ENCODE peak calls at places on chromosomes 11 and 22, in five cellular contexts. One of them, this sample, is unnamed. For H3K9me3, the result is how much of the 10 kb centered on the place peaks cover.

GRCh38 chr22:29710922-29711593 is 8.7 kb upstream of the CABP7 start:
- DNase-seq in PC-3: no peak
- DNase-seq in thoracic aorta: no peak
- DNase-seq in Peyer's patch: no peak
- DNase-seq in stomach: peak
- DNase-seq in this sample: peak

GRCh38 chr11:12777208-12777874 is 103.1 kb downstream of the TEAD1 start:
- DNase-seq in stomach: no peak
- DNase-seq in thoracic aorta: no peak
- DNase-seq in PC-3: peak
- DNase-seq in Peyer's patch: no peak
- DNase-seq in this sample: no peak

GRCh38 chr22:17807571-17808410 is 33.5 kb upstream of the BID start:
- DNase-seq in PC-3: no peak
- DNase-seq in Peyer's patch: no peak
- DNase-seq in stomach: peak
- DNase-seq in thoracic aorta: no peak
- DNase-seq in this sample: no peak

GRCh38 chr11:8777907-8778767 is 95.5 kb downstream of the RPL27A start:
- DNase-seq in Peyer's patch: no peak
- DNase-seq in PC-3: no peak
- DNase-seq in stomach: no peak
- DNase-seq in thoracic aorta: peak
- DNase-seq in this sample: peak

GRCh38 chr11:45754261-45754709 is 50.7 kb upstream of the SLC35C1 start:
- DNase-seq in Peyer's patch: no peak
- DNase-seq in thoracic aorta: no peak
- DNase-seq in PC-3: no peak
- DNase-seq in stomach: no peak
- DNase-seq in this sample: no peak

GRCh38 chr11:104700609-104701008 is 197.7 kb downstream of the CASP12 start:
- DNase-seq in thoracic aorta: no peak
- DNase-seq in stomach: no peak
- DNase-seq in PC-3: no peak
- DNase-seq in Peyer's patch: no peak
- DNase-seq in this sample: no peak

GRCh38 chr11:16034074-16034473 is 322.3 kb downstream of the SOX6 start:
- DNase-seq in thoracic aorta: no peak
- DNase-seq in Peyer's patch: no peak
- DNase-seq in PC-3: no peak
- DNase-seq in stomach: no peak
- DNase-seq in this sample: no peak

GRCh38 chr22:23803001-23803819 is 16.4 kb downstream of the SMARCB1 start:
- DNase-seq in thoracic aorta: no peak
- DNase-seq in PC-3: no peak
- DNase-seq in stomach: no peak
- DNase-seq in Peyer's patch: peak
- DNase-seq in this sample: no peak

GRCh38 chr22:49724030-49724892 is 103.4 kb downstream of the BRD1 start:
- DNase-seq in Peyer's patch: no peak
- DNase-seq in thoracic aorta: no peak
- DNase-seq in PC-3: peak
- DNase-seq in stomach: no peak
- DNase-seq in this sample: no peak

GRCh38 chr11:27717377-27717776 is 17.1 kb upstream of the BDNF start:
- DNase-seq in thoracic aorta: no peak
- DNase-seq in PC-3: peak
- DNase-seq in stomach: no peak
- DNase-seq in Peyer's patch: no peak
- DNase-seq in this sample: no peak

GRCh38 chr11:115488945-115489344 is 15.3 kb downstream of the CADM1 start:
- DNase-seq in PC-3: no peak
- DNase-seq in Peyer's patch: no peak
- DNase-seq in stomach: no peak
- DNase-seq in thoracic aorta: no peak
- DNase-seq in this sample: no peak

GRCh38 chr11:66570826-66571222 is 2.4 kb upstream of the CTSF start:
- DNase-seq in stomach: no peak
- DNase-seq in thoracic aorta: no peak
- DNase-seq in PC-3: no peak
- DNase-seq in Peyer's patch: no peak
- DNase-seq in this sample: no peak

GRCh38 chr11:62788991-62789390 is 1.8 kb downstream of the TMEM179B start:
- DNase-seq in Peyer's patch: no peak
- DNase-seq in stomach: no peak
- DNase-seq in PC-3: no peak
- DNase-seq in thoracic aorta: no peak
- DNase-seq in this sample: no peak

GRCh38 chr11:12430912-12431311 is 53.5 kb downstream of the PARVA start:
- DNase-seq in thoracic aorta: peak
- DNase-seq in stomach: peak
- DNase-seq in PC-3: peak
- DNase-seq in Peyer's patch: peak
- DNase-seq in this sample: peak

GRCh38 chr11:7667460-7667859 is 5.8 kb downstream of the CYB5R2 start:
- DNase-seq in PC-3: no peak
- DNase-seq in Peyer's patch: no peak
- DNase-seq in stomach: no peak
- DNase-seq in thoracic aorta: no peak
- DNase-seq in this sample: no peak

GRCh38 chr11:121368504-121368903 is 75.9 kb downstream of the SC5D start:
- DNase-seq in Peyer's patch: no peak
- DNase-seq in thoracic aorta: no peak
- DNase-seq in stomach: no peak
- DNase-seq in PC-3: no peak
- DNase-seq in this sample: no peak

GRCh38 chr22:24391836-24392217 is 35.6 kb upstream of the ADORA2A start:
- DNase-seq in stomach: no peak
- DNase-seq in thoracic aorta: no peak
- DNase-seq in Peyer's patch: no peak
- DNase-seq in PC-3: peak
- DNase-seq in this sample: no peak

GRCh38 chr22:42114721-42115120 is 15.9 kb downstream of the CYP2D6 start:
- DNase-seq in stomach: no peak
- DNase-seq in Peyer's patch: no peak
- DNase-seq in thoracic aorta: no peak
- DNase-seq in PC-3: peak
- DNase-seq in this sample: no peak

GRCh38 chr22:49321477-49322055 is 506.1 kb downstream of the BRD1 start:
- DNase-seq in Peyer's patch: peak
- DNase-seq in stomach: peak
- DNase-seq in thoracic aorta: no peak
- DNase-seq in PC-3: no peak
- DNase-seq in this sample: no peak

GRCh38 chr22:17549655-17550054 is 13.6 kb upstream of the SLC25A18 start:
- DNase-seq in PC-3: no peak
- DNase-seq in stomach: no peak
- DNase-seq in thoracic aorta: no peak
- DNase-seq in Peyer's patch: peak
- DNase-seq in this sample: no peak

GRCh38 chr11:5891216-5891800 is 1.7 kb upstream of the OR52E5 start:
- DNase-seq in PC-3: peak
- DNase-seq in stomach: no peak
- DNase-seq in Peyer's patch: no peak
- DNase-seq in thoracic aorta: no peak
- DNase-seq in this sample: no peak

GRCh38 chr22:41447435-41448188 is 1.0 kb upstream of the TOB2 start:
- DNase-seq in stomach: peak
- DNase-seq in PC-3: peak
- DNase-seq in thoracic aorta: no peak
- DNase-seq in Peyer's patch: peak
- DNase-seq in this sample: peak

GRCh38 chr22:49718396-49718795 is 109.3 kb downstream of the BRD1 start:
- DNase-seq in thoracic aorta: no peak
- DNase-seq in Peyer's patch: no peak
- DNase-seq in stomach: no peak
- DNase-seq in PC-3: no peak
- DNase-seq in this sample: no peak

GRCh38 chr11:28739489-28740280 is 631.5 kb downstream of the METTL15 start:
- DNase-seq in stomach: no peak
- DNase-seq in thoracic aorta: no peak
- DNase-seq in PC-3: no peak
- DNase-seq in Peyer's patch: no peak
- DNase-seq in this sample: no peak

GRCh38 chr11:47854667-47855066 is 6.5 kb upstream of the NUP160 start:
- DNase-seq in stomach: no peak
- DNase-seq in Peyer's patch: no peak
- DNase-seq in thoracic aorta: no peak
- DNase-seq in PC-3: no peak
- DNase-seq in this sample: no peak

GRCh38 chr22:31094741-31095140 is 12.6 kb downstream of the SELENOM start:
- DNase-seq in stomach: no peak
- DNase-seq in Peyer's patch: no peak
- DNase-seq in PC-3: no peak
- DNase-seq in thoracic aorta: no peak
- DNase-seq in this sample: no peak

GRCh38 chr22:30556388-30556787 is 9.8 kb upstream of the SEC14L6 start:
- DNase-seq in Peyer's patch: no peak
- DNase-seq in stomach: no peak
- DNase-seq in thoracic aorta: no peak
- DNase-seq in PC-3: peak
- DNase-seq in this sample: no peak

GRCh38 chr11:123408619-123409455 is 21.2 kb upstream of the GRAMD1B start:
- DNase-seq in stomach: no peak
- DNase-seq in Peyer's patch: no peak
- DNase-seq in PC-3: no peak
- DNase-seq in thoracic aorta: no peak
- DNase-seq in this sample: no peak

GRCh38 chr11:1880746-1881441 is 10.8 kb downstream of the PRR33 start:
- DNase-seq in PC-3: no peak
- DNase-seq in stomach: no peak
- DNase-seq in Peyer's patch: peak
- DNase-seq in thoracic aorta: no peak
- DNase-seq in this sample: no peak

GRCh38 chr11:80542704-80543103 is 1101.9 kb upstream of the TENM4 start:
- DNase-seq in stomach: no peak
- DNase-seq in PC-3: no peak
- DNase-seq in Peyer's patch: no peak
- DNase-seq in thoracic aorta: no peak
- DNase-seq in this sample: no peak

GRCh38 chr11:2963112-2963754 is 28.9 kb downstream of the NAP1L4 start:
- DNase-seq in PC-3: no peak
- DNase-seq in thoracic aorta: no peak
- DNase-seq in Peyer's patch: no peak
- DNase-seq in stomach: no peak
- DNase-seq in this sample: no peak

GRCh38 chr11:36868380-36868779 is 270.3 kb upstream of the RAG2 start:
- DNase-seq in PC-3: no peak
- DNase-seq in thoracic aorta: no peak
- DNase-seq in Peyer's patch: no peak
- DNase-seq in stomach: no peak
- DNase-seq in this sample: no peak

GRCh38 chr11:121221801-121222200 is 70.8 kb upstream of the SC5D start:
- DNase-seq in Peyer's patch: no peak
- DNase-seq in stomach: no peak
- DNase-seq in PC-3: no peak
- DNase-seq in thoracic aorta: no peak
- DNase-seq in this sample: no peak

GRCh38 chr11:70483077-70483861 is 84.9 kb downstream of the CTTN start:
- DNase-seq in PC-3: peak
- DNase-seq in Peyer's patch: peak
- DNase-seq in thoracic aorta: no peak
- DNase-seq in stomach: peak
- DNase-seq in this sample: no peak
- TF ChIP-seq CTCF in PC-3: peak
- TF ChIP-seq CTCF in Peyer's patch: no peak
- TF ChIP-seq CTCF in thoracic aorta: no peak
- TF ChIP-seq CTCF in stomach: no peak
- TF ChIP-seq CTCF in this sample: no peak

DNA sequence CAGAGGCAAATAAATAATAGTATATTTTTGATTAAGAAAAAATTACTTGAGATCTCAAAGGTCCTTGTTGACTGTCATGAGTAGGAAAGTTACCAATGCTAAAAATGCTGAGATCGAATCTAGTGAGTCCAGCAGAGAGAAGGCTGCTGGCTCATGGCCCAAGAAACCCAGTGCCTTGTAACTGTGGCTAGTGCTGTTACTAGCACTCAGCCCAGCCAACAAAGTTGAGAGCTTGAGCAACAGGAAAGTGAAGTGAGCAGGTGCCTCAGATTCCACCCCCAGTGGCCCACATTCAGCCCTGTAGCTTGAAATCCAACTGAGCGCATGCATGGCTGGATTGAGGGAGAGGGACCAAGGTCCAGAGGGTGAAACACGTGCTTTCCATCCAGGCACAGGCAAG is 398.2 kb downstream of the SHANK2 start:
- DNase-seq in Peyer's patch: no peak
- DNase-seq in PC-3: no peak
- DNase-seq in stomach: no peak
- DNase-seq in thoracic aorta: no peak
- DNase-seq in this sample: peak
- H3K9me3 ChIP-seq in Peyer's patch: under half
- H3K9me3 ChIP-seq in PC-3: under half
- H3K9me3 ChIP-seq in stomach: under half
- H3K9me3 ChIP-seq in thoracic aorta: under half
- H3K9me3 ChIP-seq in this sample: under half

DNA sequence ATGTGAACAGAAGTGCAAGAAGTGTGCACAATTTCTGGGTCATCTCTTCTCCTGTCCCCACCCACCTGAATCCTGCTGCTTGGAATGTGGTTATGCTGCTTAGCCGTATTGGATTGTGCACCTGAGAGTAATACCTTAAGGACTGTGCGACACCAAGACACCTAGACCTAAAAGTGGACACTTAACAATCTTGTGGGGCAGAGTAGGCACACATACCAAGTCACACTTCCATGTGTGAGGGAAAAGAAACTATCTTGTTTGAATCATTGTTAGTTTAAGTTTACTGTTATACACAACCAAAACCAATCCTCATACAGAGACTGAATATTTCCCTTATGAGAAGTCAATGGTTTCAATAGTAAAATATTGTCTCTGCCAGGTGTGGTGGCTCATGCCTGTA is 93.7 kb downstream of the CCDC83 start:
- DNase-seq in PC-3: peak
- DNase-seq in Peyer's patch: no peak
- DNase-seq in stomach: no peak
- DNase-seq in thoracic aorta: no peak
- DNase-seq in this sample: no peak
- TF ChIP-seq CTCF in PC-3: no peak
- TF ChIP-seq CTCF in Peyer's patch: no peak
- TF ChIP-seq CTCF in stomach: no peak
- TF ChIP-seq CTCF in thoracic aorta: no peak
- TF ChIP-seq CTCF in this sample: no peak

DNA sequence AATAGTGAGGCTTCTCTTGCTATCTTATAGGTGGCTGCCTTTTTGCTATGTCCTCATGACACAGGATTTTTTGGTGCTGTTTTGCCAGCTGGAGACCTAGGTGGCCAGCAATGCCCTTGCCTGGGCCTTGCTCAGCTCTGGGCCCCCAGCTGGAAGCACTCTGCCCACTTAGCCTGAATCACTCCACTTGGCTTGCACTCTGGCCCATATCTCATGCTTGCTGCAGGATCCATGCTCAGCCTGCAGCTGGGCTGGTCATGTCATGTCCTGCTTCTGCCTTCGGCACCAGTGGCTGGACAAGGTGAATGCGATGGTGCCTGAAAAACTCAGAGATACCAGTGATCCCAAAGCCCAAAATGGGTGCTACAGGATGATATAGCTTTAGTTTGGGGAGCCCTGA is 818.6 kb upstream of the FAT3 start:
- DNase-seq in Peyer's patch: no peak
- DNase-seq in thoracic aorta: no peak
- DNase-seq in PC-3: no peak
- DNase-seq in stomach: no peak
- DNase-seq in this sample: no peak
- H3K9me3 ChIP-seq in Peyer's patch: under half
- H3K9me3 ChIP-seq in thoracic aorta: under half
- H3K9me3 ChIP-seq in PC-3: under half
- H3K9me3 ChIP-seq in stomach: under half
- H3K9me3 ChIP-seq in this sample: under half

GRCh38 chr11:119418759-119419158 is 4.2 kb downstream of the THY1 start:
- DNase-seq in PC-3: no peak
- DNase-seq in thoracic aorta: no peak
- DNase-seq in stomach: no peak
- DNase-seq in Peyer's patch: no peak
- DNase-seq in this sample: no peak
- TF ChIP-seq CTCF in PC-3: no peak
- TF ChIP-seq CTCF in thoracic aorta: no peak
- TF ChIP-seq CTCF in stomach: no peak
- TF ChIP-seq CTCF in Peyer's patch: no peak
- TF ChIP-seq CTCF in this sample: no peak

This sample was measured in mucosa of descending colon.